ENCODE peak calls at places on chromosomes 5 and 9, in seven cellular contexts. W is body of pancreas, Q is keratinocyte, O is K562, E is IMR-90, F is stomach, M is neural progenitor cell. H is an unnamed sample.
A peak's percentile ranks its signal among the peaks of the same experiment; 100 is the strongest.

GRCh38 chr5:14165375-14166091 is 22.4 kb downstream of the TRIO start:
- DNase-seq in O (no peak), M (no peak), Q (no peak), W (no peak), E (peak; percentile 95), F (no peak), H (no peak)

GRCh38 chr5:153798830-153799229 is 239.9 kb downstream of the FAM114A2 start:
- DNase-seq in F (no peak), Q (no peak), O (no peak), E (no peak), W (no peak), M (no peak), H (no peak)

GRCh38 chr5:36739751-36740221 is 133.4 kb downstream of the SLC1A3 start:
- DNase-seq in E (peak; percentile 69), O (peak; percentile 83), W (peak; percentile 86), Q (peak; percentile 28), F (peak; percentile 85), M (peak; percentile 80), H (peak; percentile 81)

GRCh38 chr5:151191661-151192060 is 32.2 kb downstream of the CCDC69 start:
- DNase-seq in W (no peak), O (no peak), Q (no peak), F (no peak), M (no peak), E (no peak), H (no peak)

GRCh38 chr5:107478068-107478641 is 192.6 kb downstream of the EFNA5 start:
- DNase-seq in F (no peak), Q (no peak), E (no peak), O (no peak), W (no peak), M (no peak), H (no peak)

GRCh38 chr5:142447887-142448286 is 123.1 kb upstream of the SPRY4 start:
- DNase-seq in W (no peak), O (no peak), Q (no peak), F (no peak), M (no peak), E (no peak), H (no peak)

GRCh38 chr9:88458716-88459115 is 70.5 kb downstream of the SPIN1 start:
- DNase-seq in O (no peak), F (no peak), M (no peak), Q (no peak), E (peak; percentile 75), W (no peak), H (no peak)

GRCh38 chr5:68229416-68229815 is 13.9 kb downstream of the PIK3R1 start:
- DNase-seq in Q (no peak), E (no peak), M (no peak), F (no peak), O (no peak), W (no peak), H (no peak)

GRCh38 chr9:118395415-118395814 is 691.2 kb downstream of the TLR4 start:
- DNase-seq in Q (no peak), W (no peak), F (no peak), E (no peak), M (no peak), O (no peak), H (no peak)

GRCh38 chr9:109513871-109514270 is 15.8 kb upstream of the PTPN3 start:
- DNase-seq in M (no peak), E (no peak), O (no peak), W (no peak), F (no peak), Q (no peak), H (no peak)

GRCh38 chr9:33041459-33042188 is 16.6 kb downstream of the DNAJA1 start:
- DNase-seq in Q (no peak), E (no peak), M (no peak), F (no peak), W (no peak), O (no peak), H (no peak)

GRCh38 chr5:141641634-141642278 is 5.0 kb downstream of the RELL2 start:
- DNase-seq in Q (no peak), F (no peak), W (no peak), O (peak; percentile 79), E (peak; percentile 61), M (no peak), H (no peak)

GRCh38 chr5:2865856-2866546 is 114.5 kb upstream of the IRX2 start:
- DNase-seq in E (no peak), O (no peak), M (no peak), F (no peak), Q (no peak), W (no peak), H (no peak)

GRCh38 chr5:142717582-142718215 is 31.8 kb upstream of the FGF1 start:
- DNase-seq in M (peak; percentile 52), E (peak; percentile 72), F (no peak), O (no peak), Q (no peak), W (peak; percentile 58), H (no peak)

GRCh38 chr5:61263072-61263471 is 69.0 kb upstream of the ZSWIM6 start:
- DNase-seq in Q (no peak), O (no peak), M (no peak), E (no peak), W (no peak), F (no peak), H (no peak)

GRCh38 chr5:179700401-179700918 is 1.7 kb downstream of the CANX start:
- DNase-seq in F (no peak), M (no peak), W (peak; percentile 36), O (peak; percentile 77), E (peak; percentile 14), Q (no peak), H (peak; percentile 24)

GRCh38 chr9:107751522-107752235 is 262.1 kb upstream of the KLF4 start:
- DNase-seq in W (peak; percentile 36), F (peak; percentile 35), O (no peak), E (peak; percentile 83), Q (peak; percentile 50), M (no peak), H (peak; percentile 75)

GRCh38 chr9:87867391-87867790 is 15.3 kb upstream of the SPATA31E1 start:
- DNase-seq in O (no peak), E (no peak), W (no peak), M (no peak), Q (no peak), F (no peak), H (no peak)

GRCh38 chr9:2179557-2179956 is 164.4 kb downstream of the SMARCA2 start:
- DNase-seq in M (no peak), O (no peak), Q (no peak), F (no peak), W (no peak), E (no peak), H (no peak)

GRCh38 chr9:83707518-83707767 is 315 bp downstream of the UBQLN1 start:
- DNase-seq in M (no peak), Q (no peak), W (no peak), F (peak; percentile 75), O (no peak), E (no peak), H (no peak)

GRCh38 chr5:15254607-15255006 is 245.4 kb upstream of the FBXL7 start:
- DNase-seq in Q (no peak), E (peak; percentile 40), F (no peak), O (no peak), W (no peak), M (no peak), H (no peak)

GRCh38 chr9:118009585-118009984 is 305.4 kb downstream of the TLR4 start:
- DNase-seq in O (no peak), Q (no peak), E (no peak), W (no peak), M (peak; percentile 6), F (no peak), H (no peak)

GRCh38 chr9:33307067-33307466 is 16.8 kb downstream of the NFX1 start:
- DNase-seq in O (no peak), F (no peak), E (no peak), M (no peak), W (no peak), Q (no peak), H (no peak)

GRCh38 chr9:129776938-129777768 is 24.3 kb upstream of the PTGES start:
- DNase-seq in M (peak; percentile 47), W (peak; percentile 88), Q (peak; percentile 96), O (peak; percentile 94), E (peak; percentile 100), F (peak; percentile 86), H (peak; percentile 75)

GRCh38 chr5:53431665-53432064 is 48.8 kb upstream of the FST start:
- DNase-seq in Q (no peak), E (peak; percentile 84), M (no peak), F (no peak), W (no peak), O (no peak), H (no peak)

GRCh38 chr9:115146581-115147021 is 28.6 kb upstream of the TNC start:
- DNase-seq in F (no peak), O (no peak), W (peak; percentile 33), Q (peak; percentile 36), E (peak; percentile 96), M (no peak), H (no peak)

GRCh38 chr5:106047341-106047740 is 1623.4 kb downstream of the EFNA5 start:
- DNase-seq in Q (no peak), O (no peak), M (no peak), F (no peak), W (no peak), E (no peak), H (no peak)

DNA sequence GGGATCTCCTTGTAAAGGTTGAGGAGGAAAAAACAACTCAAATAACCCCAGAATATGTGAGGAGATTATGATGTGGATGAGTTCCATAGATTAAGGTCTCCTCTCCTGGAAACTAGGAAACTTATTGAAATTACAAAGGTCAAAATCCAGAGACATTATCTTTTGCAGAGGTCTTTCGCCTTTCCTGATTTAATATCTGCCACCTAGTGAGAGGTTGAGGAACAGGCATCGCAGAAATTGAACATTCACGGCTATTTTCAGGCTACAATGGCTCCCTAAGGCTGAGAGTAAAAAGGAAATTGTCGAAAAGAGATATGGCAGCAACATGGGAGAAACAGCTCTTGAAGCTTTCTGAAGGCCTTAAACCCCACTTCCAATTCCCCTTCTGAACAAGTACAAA is 127.5 kb upstream of the PLCXD3 start:
- DNase-seq in M (no peak), W (no peak), Q (no peak), E (no peak), O (no peak), F (no peak), H (no peak)
- TF ChIP-seq CTCF in M (peak; percentile 43), W (no peak), Q (no peak), E (peak; percentile 28), O (peak; percentile 23), F (no peak), H (no peak)

DNA sequence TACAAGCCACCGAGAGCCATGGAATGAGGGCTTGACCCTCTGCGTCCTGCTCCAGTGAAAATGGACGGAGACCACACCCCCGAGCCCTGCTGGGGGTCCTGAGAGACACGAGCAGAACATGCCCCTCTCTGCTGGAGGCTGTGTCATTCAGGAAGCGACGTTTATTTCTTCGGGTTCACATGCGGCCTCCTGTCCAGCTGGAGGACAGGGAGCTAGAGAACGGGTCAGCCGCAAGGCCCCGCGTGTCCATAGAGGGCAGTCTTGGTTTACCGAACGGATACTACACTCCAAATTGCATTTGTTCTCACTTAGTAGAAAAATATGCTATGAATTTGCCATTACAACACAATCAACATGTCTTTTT is 36.1 kb downstream of the MRPL36 start:
- DNase-seq in O (peak; percentile 78), F (no peak), E (peak; percentile 72), M (peak; percentile 78), W (peak; percentile 56), Q (no peak), H (peak; percentile 56)
- H3K4me1 ChIP-seq in O (peaks cover 9% of the 10 kb centered on the region), F (no peaks in the 10 kb centered on the region), E (peaks cover 5% of the 10 kb centered on the region), M (no peaks in the 10 kb centered on the region), W (peaks cover 4% of the 10 kb centered on the region), Q (no peaks in the 10 kb centered on the region), H (no peaks in the 10 kb centered on the region)

GRCh38 chr5:45604092-45604491 is 92.1 kb downstream of the HCN1 start:
- DNase-seq in F (no peak), E (no peak), W (no peak), Q (no peak), M (no peak), O (no peak), H (no peak)
- H3K4me3 ChIP-seq in F (no peak overlapping the region), E (no peak overlapping the region), W (no peak overlapping the region), Q (no peak overlapping the region), M (no peak overlapping the region), O (no peak overlapping the region), H (no peak overlapping the region)

GRCh38 chr9:97853844-97854695 is 1.0 kb downstream of the FOXE1 start:
- DNase-seq in O (no peak), Q (no peak), E (peak; percentile 33), M (peak; percentile 66), W (no peak), F (no peak), H (no peak)
- TF ChIP-seq CTCF in O (no peak), Q (peak; percentile 23), E (peak; percentile 13), M (peak; percentile 37), W (no peak), F (no peak), H (no peak)